ENCODE peak calls at places on chromosomes 1 and 21, in eight cellular contexts. One of them, this sample, is unnamed.

GRCh38 chr1:183100575-183100974 is 77.4 kb downstream of the LAMC1 start:
- DNase-seq in tibial nerve: no peak
- DNase-seq in omental fat pad: no peak
- DNase-seq in psoas muscle: no peak
- DNase-seq in CD4-positive, alpha-beta T cell: no peak
- DNase-seq in cardiac muscle cell: no peak
- DNase-seq in GM13977: no peak
- DNase-seq in thyroid gland: no peak
- DNase-seq in this sample: no peak

GRCh38 chr1:86515597-86515996 is 31.3 kb upstream of the CLCA4 start:
- DNase-seq in tibial nerve: no peak
- DNase-seq in omental fat pad: no peak
- DNase-seq in psoas muscle: no peak
- DNase-seq in CD4-positive, alpha-beta T cell: no peak
- DNase-seq in cardiac muscle cell: peak
- DNase-seq in GM13977: peak
- DNase-seq in thyroid gland: no peak
- DNase-seq in this sample: no peak

GRCh38 chr1:218665216-218665615 is 320.1 kb downstream of the TGFB2 start:
- DNase-seq in tibial nerve: peak
- DNase-seq in omental fat pad: no peak
- DNase-seq in psoas muscle: peak
- DNase-seq in CD4-positive, alpha-beta T cell: no peak
- DNase-seq in cardiac muscle cell: no peak
- DNase-seq in GM13977: no peak
- DNase-seq in thyroid gland: peak
- DNase-seq in this sample: no peak

GRCh38 chr1:59014827-59015226 is 231.0 kb upstream of the JUN start:
- DNase-seq in tibial nerve: no peak
- DNase-seq in omental fat pad: no peak
- DNase-seq in psoas muscle: no peak
- DNase-seq in CD4-positive, alpha-beta T cell: no peak
- DNase-seq in cardiac muscle cell: no peak
- DNase-seq in GM13977: no peak
- DNase-seq in thyroid gland: no peak
- DNase-seq in this sample: no peak

GRCh38 chr1:209246660-209247059 is 336.9 kb upstream of the CAMK1G start:
- DNase-seq in tibial nerve: no peak
- DNase-seq in omental fat pad: no peak
- DNase-seq in psoas muscle: no peak
- DNase-seq in CD4-positive, alpha-beta T cell: no peak
- DNase-seq in cardiac muscle cell: no peak
- DNase-seq in GM13977: no peak
- DNase-seq in thyroid gland: no peak
- DNase-seq in this sample: no peak

GRCh38 chr1:230857077-230857476 is 11.2 kb downstream of the C1orf198 start:
- DNase-seq in tibial nerve: no peak
- DNase-seq in omental fat pad: no peak
- DNase-seq in psoas muscle: no peak
- DNase-seq in CD4-positive, alpha-beta T cell: no peak
- DNase-seq in cardiac muscle cell: no peak
- DNase-seq in GM13977: no peak
- DNase-seq in thyroid gland: no peak
- DNase-seq in this sample: no peak

GRCh38 chr1:53016705-53017104 is 45.3 kb upstream of the PODN start:
- DNase-seq in tibial nerve: no peak
- DNase-seq in omental fat pad: no peak
- DNase-seq in psoas muscle: no peak
- DNase-seq in CD4-positive, alpha-beta T cell: no peak
- DNase-seq in cardiac muscle cell: no peak
- DNase-seq in GM13977: no peak
- DNase-seq in thyroid gland: no peak
- DNase-seq in this sample: no peak

GRCh38 chr1:205020466-205020865 is 22.5 kb upstream of the CNTN2 start:
- DNase-seq in tibial nerve: no peak
- DNase-seq in omental fat pad: no peak
- DNase-seq in psoas muscle: no peak
- DNase-seq in CD4-positive, alpha-beta T cell: no peak
- DNase-seq in cardiac muscle cell: no peak
- DNase-seq in GM13977: no peak
- DNase-seq in thyroid gland: no peak
- DNase-seq in this sample: no peak

GRCh38 chr1:206556047-206556747 is 48.9 kb downstream of the RASSF5 start:
- DNase-seq in tibial nerve: no peak
- DNase-seq in omental fat pad: no peak
- DNase-seq in psoas muscle: no peak
- DNase-seq in CD4-positive, alpha-beta T cell: no peak
- DNase-seq in cardiac muscle cell: no peak
- DNase-seq in GM13977: no peak
- DNase-seq in thyroid gland: no peak
- DNase-seq in this sample: no peak

GRCh38 chr1:27233677-27234053 is 767 bp upstream of the WDTC1 start:
- DNase-seq in tibial nerve: peak
- DNase-seq in omental fat pad: no peak
- DNase-seq in psoas muscle: no peak
- DNase-seq in CD4-positive, alpha-beta T cell: peak
- DNase-seq in cardiac muscle cell: no peak
- DNase-seq in GM13977: no peak
- DNase-seq in thyroid gland: peak
- DNase-seq in this sample: no peak

GRCh38 chr21:24716306-24716918 is 890.9 kb downstream of the MRPL39 start:
- DNase-seq in tibial nerve: no peak
- DNase-seq in omental fat pad: no peak
- DNase-seq in psoas muscle: no peak
- DNase-seq in CD4-positive, alpha-beta T cell: no peak
- DNase-seq in cardiac muscle cell: no peak
- DNase-seq in GM13977: no peak
- DNase-seq in thyroid gland: peak
- DNase-seq in this sample: peak

GRCh38 chr1:154434346-154435075 is 29.4 kb downstream of the IL6R start:
- DNase-seq in tibial nerve: peak
- DNase-seq in omental fat pad: no peak
- DNase-seq in psoas muscle: peak
- DNase-seq in CD4-positive, alpha-beta T cell: no peak
- DNase-seq in cardiac muscle cell: no peak
- DNase-seq in GM13977: no peak
- DNase-seq in thyroid gland: peak
- DNase-seq in this sample: no peak

GRCh38 chr1:194102607-194103006 is 916.2 kb upstream of the B3GALT2 start:
- DNase-seq in tibial nerve: no peak
- DNase-seq in omental fat pad: no peak
- DNase-seq in psoas muscle: no peak
- DNase-seq in CD4-positive, alpha-beta T cell: no peak
- DNase-seq in cardiac muscle cell: no peak
- DNase-seq in GM13977: no peak
- DNase-seq in thyroid gland: no peak
- DNase-seq in this sample: no peak

GRCh38 chr1:228094432-228095016 is 8.6 kb downstream of the C1orf35 start:
- DNase-seq in tibial nerve: no peak
- DNase-seq in omental fat pad: peak
- DNase-seq in psoas muscle: peak
- DNase-seq in CD4-positive, alpha-beta T cell: no peak
- DNase-seq in cardiac muscle cell: no peak
- DNase-seq in GM13977: no peak
- DNase-seq in thyroid gland: no peak
- DNase-seq in this sample: no peak

GRCh38 chr1:97119775-97120174 is 398.2 kb downstream of the PTBP2 start:
- DNase-seq in tibial nerve: no peak
- DNase-seq in omental fat pad: no peak
- DNase-seq in psoas muscle: no peak
- DNase-seq in CD4-positive, alpha-beta T cell: no peak
- DNase-seq in cardiac muscle cell: no peak
- DNase-seq in GM13977: no peak
- DNase-seq in thyroid gland: no peak
- DNase-seq in this sample: no peak

GRCh38 chr21:18522181-18522771 is 118.7 kb upstream of the TMPRSS15 start:
- DNase-seq in tibial nerve: no peak
- DNase-seq in omental fat pad: no peak
- DNase-seq in psoas muscle: no peak
- DNase-seq in CD4-positive, alpha-beta T cell: no peak
- DNase-seq in cardiac muscle cell: peak
- DNase-seq in GM13977: no peak
- DNase-seq in thyroid gland: no peak
- DNase-seq in this sample: no peak

GRCh38 chr1:64029037-64029436 is 174.4 kb upstream of the UBE2U start:
- DNase-seq in tibial nerve: no peak
- DNase-seq in omental fat pad: no peak
- DNase-seq in psoas muscle: no peak
- DNase-seq in CD4-positive, alpha-beta T cell: no peak
- DNase-seq in cardiac muscle cell: no peak
- DNase-seq in GM13977: no peak
- DNase-seq in thyroid gland: no peak
- DNase-seq in this sample: no peak

GRCh38 chr1:193335797-193336428 is 149.5 kb upstream of the B3GALT2 start:
- DNase-seq in tibial nerve: no peak
- DNase-seq in omental fat pad: no peak
- DNase-seq in psoas muscle: no peak
- DNase-seq in CD4-positive, alpha-beta T cell: no peak
- DNase-seq in cardiac muscle cell: no peak
- DNase-seq in GM13977: no peak
- DNase-seq in thyroid gland: no peak
- DNase-seq in this sample: no peak

GRCh38 chr21:17726047-17726446 is 93.1 kb downstream of the C21orf91 start:
- DNase-seq in tibial nerve: no peak
- DNase-seq in omental fat pad: no peak
- DNase-seq in psoas muscle: no peak
- DNase-seq in CD4-positive, alpha-beta T cell: no peak
- DNase-seq in cardiac muscle cell: no peak
- DNase-seq in GM13977: no peak
- DNase-seq in thyroid gland: no peak
- DNase-seq in this sample: no peak

DNA sequence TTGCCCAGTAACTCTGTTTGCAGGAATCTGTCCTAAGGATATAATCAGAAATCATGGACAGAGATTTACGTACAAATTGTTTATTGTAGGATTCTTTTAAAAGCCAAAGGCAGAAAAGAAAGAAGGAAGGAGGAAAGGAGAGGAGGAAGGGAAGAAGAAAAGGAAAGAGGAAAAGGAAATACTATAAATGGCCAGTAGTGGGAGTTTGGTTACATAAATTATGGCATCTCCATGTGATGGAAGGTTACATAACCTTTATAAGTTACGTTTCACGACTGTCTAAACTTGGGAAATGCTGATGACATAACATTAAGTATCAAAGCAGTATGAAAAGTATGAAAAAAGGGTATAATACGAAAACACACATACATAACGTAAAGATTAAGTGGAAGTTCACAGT is 39.0 kb downstream of the SMYD2 start:
- DNase-seq in tibial nerve: no peak
- DNase-seq in omental fat pad: no peak
- DNase-seq in psoas muscle: no peak
- DNase-seq in CD4-positive, alpha-beta T cell: no peak
- DNase-seq in cardiac muscle cell: no peak
- DNase-seq in GM13977: no peak
- DNase-seq in thyroid gland: no peak
- DNase-seq in this sample: no peak
- TF ChIP-seq CTCF in tibial nerve: no peak
- TF ChIP-seq CTCF in omental fat pad: no peak
- TF ChIP-seq CTCF in psoas muscle: no peak
- TF ChIP-seq CTCF in CD4-positive, alpha-beta T cell: no peak
- TF ChIP-seq CTCF in cardiac muscle cell: no peak
- TF ChIP-seq CTCF in GM13977: no peak
- TF ChIP-seq CTCF in thyroid gland: peak
- TF ChIP-seq CTCF in this sample: no peak

DNA sequence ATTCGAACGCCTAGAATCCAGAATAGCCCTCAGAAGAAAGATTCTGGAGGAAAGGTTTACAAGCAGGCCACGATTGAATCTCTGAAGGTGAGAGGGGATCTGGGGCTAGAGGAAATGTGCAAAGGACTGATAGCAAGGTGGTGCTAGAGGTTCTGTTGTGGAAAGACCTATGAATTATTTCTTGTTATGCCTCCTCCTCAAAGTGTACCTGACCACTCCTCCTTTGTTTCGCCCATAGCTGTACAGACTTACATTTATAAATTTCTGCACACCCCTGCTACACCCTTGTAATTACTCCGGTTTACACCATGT is 986 bp downstream of the TCEANC2 start:
- DNase-seq in tibial nerve: no peak
- DNase-seq in omental fat pad: no peak
- DNase-seq in psoas muscle: no peak
- DNase-seq in CD4-positive, alpha-beta T cell: no peak
- DNase-seq in cardiac muscle cell: no peak
- DNase-seq in GM13977: peak
- DNase-seq in thyroid gland: no peak
- DNase-seq in this sample: no peak
- TF ChIP-seq CTCF in tibial nerve: no peak
- TF ChIP-seq CTCF in omental fat pad: no peak
- TF ChIP-seq CTCF in psoas muscle: no peak
- TF ChIP-seq CTCF in CD4-positive, alpha-beta T cell: no peak
- TF ChIP-seq CTCF in cardiac muscle cell: no peak
- TF ChIP-seq CTCF in GM13977: peak
- TF ChIP-seq CTCF in thyroid gland: no peak
- TF ChIP-seq CTCF in this sample: no peak

DNA sequence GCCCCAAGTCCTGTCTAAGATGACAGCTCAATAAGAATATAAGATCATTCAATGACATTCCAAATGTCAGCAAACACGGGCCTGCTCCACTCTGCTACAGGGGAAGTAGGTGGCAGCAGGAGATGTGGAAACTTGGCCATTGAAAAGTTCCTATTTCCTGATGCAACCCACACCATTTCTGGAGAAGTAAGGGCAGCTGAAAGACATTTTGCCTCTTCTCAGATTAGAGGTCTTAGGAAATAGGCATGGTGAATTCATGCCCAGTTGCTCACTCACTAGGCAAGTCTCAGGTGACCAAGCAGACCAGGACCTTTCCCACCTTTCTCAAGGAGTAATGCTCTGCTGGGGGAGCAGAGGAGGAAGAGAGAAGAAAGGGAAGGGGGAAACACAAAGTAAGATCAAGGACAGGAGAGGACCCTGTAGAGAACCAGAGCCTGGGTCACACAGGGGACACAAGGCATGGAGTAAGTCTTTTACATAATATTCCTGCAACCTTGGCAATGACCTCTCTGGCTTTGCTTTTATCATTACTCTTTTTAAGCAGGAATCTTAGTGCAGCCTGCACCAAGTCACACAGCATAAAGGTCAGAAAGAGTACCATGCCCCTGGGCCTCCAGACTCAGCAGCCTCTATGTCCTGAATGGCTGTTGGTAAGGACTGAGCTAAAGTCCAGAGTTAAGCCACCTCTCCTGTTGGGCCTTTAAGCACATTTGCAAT is 68.9 kb downstream of the DMAP1 start:
- DNase-seq in tibial nerve: no peak
- DNase-seq in omental fat pad: no peak
- DNase-seq in psoas muscle: no peak
- DNase-seq in CD4-positive, alpha-beta T cell: no peak
- DNase-seq in cardiac muscle cell: no peak
- DNase-seq in GM13977: no peak
- DNase-seq in thyroid gland: no peak
- DNase-seq in this sample: no peak
- TF ChIP-seq CTCF in tibial nerve: no peak
- TF ChIP-seq CTCF in omental fat pad: no peak
- TF ChIP-seq CTCF in psoas muscle: no peak
- TF ChIP-seq CTCF in CD4-positive, alpha-beta T cell: no peak
- TF ChIP-seq CTCF in cardiac muscle cell: no peak
- TF ChIP-seq CTCF in GM13977: no peak
- TF ChIP-seq CTCF in thyroid gland: no peak
- TF ChIP-seq CTCF in this sample: no peak

DNA sequence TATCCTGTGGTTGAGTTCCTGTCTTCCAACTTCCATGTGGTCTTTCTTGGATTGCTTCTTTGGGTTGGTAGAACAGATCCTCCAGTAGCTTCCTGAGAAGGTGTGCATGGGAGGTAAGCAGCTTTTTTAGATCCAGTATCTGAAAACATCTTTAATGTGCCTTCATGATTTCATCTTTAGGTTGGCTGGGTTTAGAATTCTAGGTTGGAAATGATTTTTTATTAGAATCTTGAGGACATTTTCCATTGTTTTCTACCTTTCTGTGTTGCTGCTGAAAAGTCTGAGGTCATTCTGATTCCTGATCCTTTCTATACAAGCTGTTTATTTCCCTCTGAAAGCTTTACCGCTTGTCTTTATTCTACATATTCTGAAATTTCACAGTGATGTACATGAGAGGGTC is 94.8 kb downstream of the PEX14 start:
- DNase-seq in tibial nerve: no peak
- DNase-seq in omental fat pad: no peak
- DNase-seq in psoas muscle: no peak
- DNase-seq in CD4-positive, alpha-beta T cell: no peak
- DNase-seq in cardiac muscle cell: no peak
- DNase-seq in GM13977: no peak
- DNase-seq in thyroid gland: no peak
- DNase-seq in this sample: no peak
- TF ChIP-seq CTCF in tibial nerve: no peak
- TF ChIP-seq CTCF in omental fat pad: no peak
- TF ChIP-seq CTCF in psoas muscle: no peak
- TF ChIP-seq CTCF in CD4-positive, alpha-beta T cell: no peak
- TF ChIP-seq CTCF in cardiac muscle cell: no peak
- TF ChIP-seq CTCF in GM13977: no peak
- TF ChIP-seq CTCF in thyroid gland: no peak
- TF ChIP-seq CTCF in this sample: no peak